ENCODE peak calls at places on chromosomes 1 and 21, in eight cellular contexts. M, Q, V, K, L, J, P and E are unnamed samples.

GRCh38 chr1:110176299-110176956 is 26.1 kb downstream of the SLC6A17 start:
- DNase-seq in M (no peak), Q (no peak), V (no peak), K (no peak), L (peak), J (no peak), P (no peak), E (peak)

GRCh38 chr1:219837274-219837993 is 90.9 kb downstream of the SLC30A10 start:
- DNase-seq in M (no peak), Q (no peak), V (peak), K (peak), L (no peak), J (no peak), P (peak), E (peak)

GRCh38 chr1:24103879-24104278 is 8.1 kb downstream of the MYOM3 start:
- DNase-seq in M (no peak), Q (no peak), V (no peak), K (no peak), L (no peak), J (no peak), P (no peak), E (no peak)

GRCh38 chr1:70745199-70745598 is 302.4 kb downstream of the PTGER3 start:
- DNase-seq in M (no peak), Q (no peak), V (peak), K (peak), L (no peak), J (no peak), P (peak), E (no peak)

GRCh38 chr1:182806015-182806678 is 16.6 kb downstream of the NPL start:
- DNase-seq in M (no peak), Q (no peak), V (peak), K (peak), L (peak), J (no peak), P (no peak), E (no peak)

GRCh38 chr1:41783189-41783639 is 135.5 kb downstream of the HIVEP3 start:
- DNase-seq in M (no peak), Q (peak), V (no peak), K (peak), L (no peak), J (no peak), P (peak), E (no peak)

GRCh38 chr1:161096514-161096913 is 1.6 kb upstream of the KLHDC9 start:
- DNase-seq in M (peak), Q (no peak), V (no peak), K (no peak), L (no peak), J (no peak), P (no peak), E (no peak)

GRCh38 chr1:47210666-47211065 is 20.8 kb upstream of the PDZK1IP1 start:
- DNase-seq in M (no peak), Q (no peak), V (no peak), K (no peak), L (no peak), J (no peak), P (no peak), E (no peak)

GRCh38 chr1:74505889-74506288 is 6.5 kb downstream of the LRRC53 start:
- DNase-seq in M (no peak), Q (no peak), V (no peak), K (no peak), L (no peak), J (no peak), P (no peak), E (no peak)

GRCh38 chr1:223831755-223832636 is 13.8 kb downstream of the TP53BP2 start:
- DNase-seq in M (no peak), Q (peak), V (no peak), K (no peak), L (no peak), J (no peak), P (peak), E (peak)

GRCh38 chr1:92956254-92956653 is 5.0 kb downstream of the DIPK1A start:
- DNase-seq in M (no peak), Q (no peak), V (no peak), K (no peak), L (no peak), J (no peak), P (no peak), E (no peak)

GRCh38 chr1:63883494-63884235 is 109.8 kb downstream of the ROR1 start:
- DNase-seq in M (no peak), Q (no peak), V (no peak), K (no peak), L (no peak), J (no peak), P (no peak), E (no peak)

GRCh38 chr1:20950689-20951088 is 163.6 kb upstream of the HP1BP3 start:
- DNase-seq in M (no peak), Q (no peak), V (no peak), K (no peak), L (no peak), J (no peak), P (no peak), E (peak)

GRCh38 chr1:109379422-109379821 is 18.3 kb downstream of the SORT1 start:
- DNase-seq in M (no peak), Q (no peak), V (no peak), K (no peak), L (no peak), J (no peak), P (no peak), E (no peak)

GRCh38 chr1:52554756-52555155 is 1.9 kb upstream of the TUT4 start:
- DNase-seq in M (no peak), Q (no peak), V (no peak), K (no peak), L (no peak), J (no peak), P (peak), E (no peak)

GRCh38 chr1:38046884-38047602 is 450 bp upstream of the POU3F1 start:
- DNase-seq in M (peak), Q (peak), V (peak), K (peak), L (peak), J (peak), P (peak), E (peak)

GRCh38 chr1:24963099-24963872 is 33.2 kb upstream of the RUNX3 start:
- DNase-seq in M (no peak), Q (no peak), V (peak), K (no peak), L (no peak), J (peak), P (no peak), E (no peak)

GRCh38 chr21:43352138-43352537 is 74.8 kb downstream of the SIK1 start:
- DNase-seq in M (no peak), Q (no peak), V (no peak), K (no peak), L (no peak), J (no peak), P (no peak), E (no peak)

GRCh38 chr1:100862591-100862990 is 32.1 kb downstream of the EXTL2 start:
- DNase-seq in M (no peak), Q (peak), V (no peak), K (no peak), L (no peak), J (no peak), P (peak), E (no peak)

GRCh38 chr1:37537378-37537777 is 16.7 kb downstream of the SNIP1 start:
- DNase-seq in M (no peak), Q (no peak), V (no peak), K (no peak), L (peak), J (no peak), P (peak), E (no peak)

GRCh38 chr1:172068334-172068733 is 227.0 kb downstream of the DNM3 start:
- DNase-seq in M (no peak), Q (no peak), V (no peak), K (no peak), L (no peak), J (no peak), P (no peak), E (no peak)

GRCh38 chr1:54046671-54047383 is 6.2 kb downstream of the TMEM59 start:
- DNase-seq in M (no peak), Q (no peak), V (no peak), K (no peak), L (no peak), J (no peak), P (no peak), E (no peak)

GRCh38 chr1:187445066-187445465 is 616.3 kb downstream of the PLA2G4A start:
- DNase-seq in M (no peak), Q (no peak), V (no peak), K (no peak), L (no peak), J (no peak), P (no peak), E (no peak)

GRCh38 chr1:181583598-181583997 is 100.3 kb downstream of the CACNA1E start:
- DNase-seq in M (no peak), Q (no peak), V (no peak), K (peak), L (peak), J (no peak), P (no peak), E (no peak)

GRCh38 chr1:185670187-185670627 is 64.0 kb upstream of the HMCN1 start:
- DNase-seq in M (no peak), Q (no peak), V (no peak), K (no peak), L (peak), J (peak), P (peak), E (no peak)

GRCh38 chr1:234731371-234732085 is 121.5 kb upstream of the IRF2BP2 start:
- DNase-seq in M (no peak), Q (peak), V (no peak), K (peak), L (no peak), J (peak), P (peak), E (no peak)

DNA sequence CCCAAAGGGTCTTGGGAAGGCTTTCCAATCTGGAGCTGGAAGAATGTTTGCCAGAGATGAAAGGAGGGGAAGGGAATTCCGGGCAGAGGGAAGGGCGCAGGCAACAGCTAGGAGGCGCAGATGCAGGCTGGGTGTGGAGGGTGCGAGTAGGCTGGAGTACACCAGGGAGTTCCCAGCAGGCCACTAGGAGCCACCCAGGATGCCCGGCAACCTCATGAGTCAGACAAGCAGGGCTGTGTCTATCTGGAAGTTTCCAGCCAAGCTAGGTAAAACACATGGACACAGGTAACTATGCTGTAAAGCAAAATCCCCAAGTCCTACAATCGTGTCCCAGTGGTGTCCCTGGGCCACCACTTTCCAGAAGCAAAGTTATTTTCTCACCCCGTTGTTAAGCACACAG is 998 bp upstream of the NBL1 start:
- DNase-seq in M (no peak), Q (no peak), V (no peak), K (peak), L (no peak), J (no peak), P (peak), E (no peak)
- TF ChIP-seq CTCF in M (no peak), Q (peak), V (no peak), K (peak), L (no peak), J (no peak), P (peak), E (no peak)

GRCh38 chr1:106956721-106957120 is 99.8 kb upstream of the PRMT6 start:
- DNase-seq in M (no peak), Q (no peak), V (no peak), K (no peak), L (no peak), J (no peak), P (no peak), E (no peak)

GRCh38 chr1:106961671-106962070 is 94.8 kb upstream of the PRMT6 start:
- DNase-seq in M (no peak), Q (no peak), V (no peak), K (no peak), L (no peak), J (no peak), P (no peak), E (no peak)

GRCh38 chr1:106954830-106955229 is 101.6 kb upstream of the PRMT6 start:
- DNase-seq in M (no peak), Q (no peak), V (no peak), K (no peak), L (no peak), J (no peak), P (no peak), E (no peak)

GRCh38 chr1:106960412-106960811 is 96.1 kb upstream of the PRMT6 start:
- DNase-seq in M (no peak), Q (no peak), V (no peak), K (no peak), L (no peak), J (no peak), P (no peak), E (no peak)

GRCh38 chr1:106957795-106958194 is 98.7 kb upstream of the PRMT6 start:
- DNase-seq in M (no peak), Q (no peak), V (peak), K (no peak), L (no peak), J (no peak), P (no peak), E (no peak)
- TF ChIP-seq CTCF in M (no peak), Q (no peak), V (peak), K (no peak), L (no peak), J (no peak), P (peak), E (no peak)

DNA sequence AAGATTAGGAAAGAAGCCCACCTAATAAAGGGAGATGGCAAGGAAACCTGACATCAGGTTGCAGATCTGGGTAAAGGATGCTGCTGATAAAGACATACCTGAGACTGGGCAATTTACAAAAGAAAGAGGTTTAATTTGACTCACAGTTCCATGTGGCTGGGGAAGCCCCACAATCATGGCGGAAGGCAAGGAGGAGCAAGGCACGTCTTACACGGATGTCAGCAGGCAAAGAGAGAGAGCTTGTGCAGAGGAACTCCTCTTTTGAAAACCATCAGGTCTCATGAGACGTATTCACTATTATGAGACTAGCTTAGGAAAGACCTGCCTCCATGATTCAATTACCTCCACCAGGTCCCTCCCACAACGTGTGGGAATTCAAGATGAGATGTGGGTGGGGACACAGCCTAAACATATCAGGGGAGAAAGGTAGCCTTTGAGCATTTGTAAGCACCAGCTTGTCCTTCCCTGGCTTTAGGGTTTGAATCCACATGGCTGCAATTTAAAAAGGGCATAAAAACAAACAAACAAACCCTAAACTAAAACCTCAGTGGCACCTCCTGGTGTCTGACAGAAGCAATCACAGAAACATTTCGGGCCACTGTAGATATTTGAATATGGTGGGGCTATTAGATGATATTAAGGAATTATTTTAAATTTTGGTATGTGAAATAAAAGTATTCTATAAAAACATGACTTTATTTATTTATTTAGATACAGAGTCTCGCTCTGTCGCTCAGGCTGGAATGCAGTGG is 33.1 kb downstream of the SLC2A7 start:
- DNase-seq in M (no peak), Q (no peak), V (no peak), K (no peak), L (no peak), J (no peak), P (no peak), E (no peak)
- TF ChIP-seq CTCF in M (no peak), Q (no peak), V (peak), K (peak), L (no peak), J (no peak), P (peak), E (no peak)

GRCh38 chr1:156661932-156662587 is 15.1 kb downstream of the NES start:
- DNase-seq in M (no peak), Q (no peak), V (peak), K (no peak), L (no peak), J (no peak), P (no peak), E (peak)
- TF ChIP-seq CTCF in M (no peak), Q (no peak), V (no peak), K (no peak), L (no peak), J (no peak), P (no peak), E (no peak)

GRCh38 chr1:153395776-153396175 is 4.9 kb upstream of the S100A8 start:
- DNase-seq in M (peak), Q (no peak), V (no peak), K (no peak), L (no peak), J (no peak), P (no peak), E (no peak)

GRCh38 chr1:153392822-153393221 is 1.9 kb upstream of the S100A8 start:
- DNase-seq in M (no peak), Q (no peak), V (no peak), K (no peak), L (no peak), J (no peak), P (no peak), E (no peak)

GRCh38 chr1:153394391-153394790 is 3.5 kb upstream of the S100A8 start:
- DNase-seq in M (no peak), Q (no peak), V (no peak), K (no peak), L (no peak), J (no peak), P (no peak), E (no peak)

GRCh38 chr1:153395136-153395685 is 4.3 kb upstream of the S100A8 start:
- DNase-seq in M (peak), Q (no peak), V (no peak), K (no peak), L (no peak), J (no peak), P (peak), E (no peak)

DNA sequence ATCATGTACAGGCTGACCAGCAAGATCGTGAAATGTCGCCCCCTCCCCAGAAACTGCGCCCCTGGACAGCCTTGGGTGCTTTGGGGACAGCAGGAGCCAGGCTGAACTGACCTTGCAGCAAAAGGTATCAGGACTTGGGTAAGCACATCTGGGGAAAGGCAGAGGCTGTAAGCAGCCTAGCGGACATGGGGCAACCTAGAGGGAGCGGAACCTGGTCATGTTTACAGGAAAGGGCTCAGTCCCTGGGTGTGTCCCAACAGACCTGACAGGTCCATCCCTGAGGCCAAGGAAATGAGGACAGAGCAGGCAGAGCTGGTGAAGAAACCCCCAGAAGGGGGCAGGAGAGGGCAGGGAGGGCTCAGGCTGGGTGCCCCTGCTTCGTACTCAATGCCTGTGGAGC is 3.1 kb upstream of the S100A8 start:
- DNase-seq in M (peak), Q (no peak), V (no peak), K (no peak), L (no peak), J (no peak), P (no peak), E (peak)
- TF ChIP-seq CTCF in M (no peak), Q (no peak), V (peak), K (no peak), L (no peak), J (no peak), P (no peak), E (no peak)

GRCh38 chr1:177429234-177429633 is 258.5 kb downstream of the BRINP2 start:
- DNase-seq in M (no peak), Q (no peak), V (no peak), K (no peak), L (no peak), J (no peak), P (no peak), E (no peak)
- TF ChIP-seq CTCF in M (no peak), Q (no peak), V (no peak), K (no peak), L (no peak), J (no peak), P (no peak), E (no peak)

GRCh38 chr1:68782890-68783289 is 286.0 kb upstream of the DEPDC1 start:
- DNase-seq in M (no peak), Q (no peak), V (no peak), K (no peak), L (no peak), J (no peak), P (no peak), E (no peak)
- TF ChIP-seq CTCF in M (no peak), Q (no peak), V (no peak), K (peak), L (no peak), J (no peak), P (no peak), E (no peak)

GRCh38 chr21:25979845-25980433 is 190.6 kb downstream of the APP start:
- DNase-seq in M (no peak), Q (no peak), V (no peak), K (no peak), L (no peak), J (no peak), P (no peak), E (no peak)
- TF ChIP-seq CTCF in M (no peak), Q (no peak), V (no peak), K (no peak), L (no peak), J (no peak), P (no peak), E (no peak)

GRCh38 chr1:18668051-18668450 is 37.4 kb downstream of the PAX7 start:
- DNase-seq in M (no peak), Q (no peak), V (no peak), K (no peak), L (no peak), J (no peak), P (no peak), E (no peak)

GRCh38 chr1:18668750-18669404 is 38.2 kb downstream of the PAX7 start:
- DNase-seq in M (no peak), Q (no peak), V (no peak), K (peak), L (no peak), J (no peak), P (no peak), E (no peak)

GRCh38 chr1:18670267-18670910 is 39.7 kb downstream of the PAX7 start:
- DNase-seq in M (no peak), Q (no peak), V (no peak), K (no peak), L (no peak), J (no peak), P (no peak), E (no peak)

GRCh38 chr1:18676431-18676830 is 45.8 kb downstream of the PAX7 start:
- DNase-seq in M (no peak), Q (no peak), V (no peak), K (no peak), L (no peak), J (no peak), P (no peak), E (no peak)

GRCh38 chr1:18673976-18674375 is 43.3 kb downstream of the PAX7 start:
- DNase-seq in M (no peak), Q (no peak), V (peak), K (no peak), L (no peak), J (no peak), P (no peak), E (no peak)
- TF ChIP-seq CTCF in M (no peak), Q (no peak), V (peak), K (no peak), L (no peak), J (no peak), P (peak), E (no peak)